ENCODE peak calls at places on chromosomes 11 and 22, in five cellular contexts. V, G, U, R and J are unnamed samples.

GRCh38 chr11:117733311-117733710 is 63.7 kb downstream of the DSCAML1 start:
- DNase-seq in V (no peak), G (peak; percentile 4), U (no peak), R (no peak), J (no peak)

GRCh38 chr11:69240332-69241074 is 53.5 kb upstream of the MYEOV start:
- DNase-seq in V (no peak), G (peak; percentile 21), U (no peak), R (no peak), J (no peak)

GRCh38 chr22:40046126-40046525 is 51.4 kb downstream of the FAM83F start:
- DNase-seq in V (no peak), G (no peak), U (no peak), R (no peak), J (no peak)

GRCh38 chr11:17391493-17392355 is 3.3 kb upstream of the KCNJ11 start:
- DNase-seq in V (no peak), G (peak; percentile 35), U (no peak), R (no peak), J (no peak)

GRCh38 chr11:125378596-125378995 is 117.5 kb downstream of the FEZ1 start:
- DNase-seq in V (no peak), G (no peak), U (no peak), R (no peak), J (no peak)

GRCh38 chr11:62880803-62881578 is at the start of gene SLC3A2:
- DNase-seq in V (peak; percentile 90), G (peak; percentile 91), U (peak; percentile 92), R (peak; percentile 83), J (peak; percentile 88)

GRCh38 chr11:66868726-66869291 is 11.9 kb downstream of the LRFN4 start:
- DNase-seq in V (no peak), G (peak; percentile 86), U (no peak), R (no peak), J (no peak)

GRCh38 chr11:72234514-72234830 is 9.5 kb downstream of the PHOX2A start:
- DNase-seq in V (no peak), G (no peak), U (no peak), R (no peak), J (no peak)

GRCh38 chr11:120618399-120618798 is 106.9 kb downstream of the GRIK4 start:
- DNase-seq in V (no peak), G (no peak), U (no peak), R (no peak), J (no peak)

GRCh38 chr11:107830915-107831540 is 27.6 kb downstream of the SLC35F2 start:
- DNase-seq in V (no peak), G (no peak), U (no peak), R (no peak), J (no peak)

GRCh38 chr22:43378011-43378704 is 33.7 kb upstream of the MPPED1 start:
- DNase-seq in V (peak; percentile 49), G (peak; percentile 94), U (no peak), R (no peak), J (no peak)

GRCh38 chr22:25651332-25651731 is 86.9 kb downstream of the GRK3 start:
- DNase-seq in V (no peak), G (peak; percentile 9), U (no peak), R (no peak), J (no peak)

GRCh38 chr22:44249376-44250147 is 63.2 kb downstream of the SHISAL1 start:
- DNase-seq in V (no peak), G (no peak), U (no peak), R (no peak), J (no peak)

GRCh38 chr11:27470166-27470565 is 2.4 kb downstream of the LGR4 start:
- DNase-seq in V (no peak), G (no peak), U (no peak), R (no peak), J (no peak)

GRCh38 chr11:99781074-99781473 is 760.3 kb downstream of the CNTN5 start:
- DNase-seq in V (no peak), G (no peak), U (no peak), R (no peak), J (no peak)

GRCh38 chr11:86244063-86244521 is 461 bp upstream of the EED start:
- DNase-seq in V (peak; percentile 90), G (peak; percentile 95), U (peak; percentile 89), R (no peak), J (peak; percentile 87)

GRCh38 chr11:116420770-116421528 is 351.8 kb downstream of the BUD13 start:
- DNase-seq in V (no peak), G (no peak), U (no peak), R (no peak), J (no peak)

GRCh38 chr11:122843281-122844150 is 5.2 kb downstream of the CRTAM start:
- DNase-seq in V (no peak), G (peak; percentile 49), U (no peak), R (no peak), J (no peak)

GRCh38 chr22:23237201-23237798 is 57.0 kb downstream of the BCR start:
- DNase-seq in V (no peak), G (peak; percentile 49), U (peak; percentile 93), R (no peak), J (peak; percentile 88)

GRCh38 chr22:30444632-30445437 is 19.3 kb downstream of the MTFP1 start:
- DNase-seq in V (peak; percentile 39), G (peak; percentile 75), U (no peak), R (peak; percentile 26), J (no peak)

GRCh38 chr11:71298761-71299181 is 46.4 kb upstream of the SHANK2 start:
- DNase-seq in V (no peak), G (no peak), U (no peak), R (no peak), J (no peak)

GRCh38 chr11:111460340-111460739 is 51.8 kb downstream of the BTG4 start:
- DNase-seq in V (no peak), G (no peak), U (no peak), R (no peak), J (no peak)

GRCh38 chr11:116686891-116687290 is 85.9 kb downstream of the BUD13 start:
- DNase-seq in V (no peak), G (no peak), U (no peak), R (no peak), J (no peak)

GRCh38 chr11:2382927-2383822 is 6.1 kb downstream of the CD81 start:
- DNase-seq in V (peak; percentile 55), G (no peak), U (peak; percentile 92), R (no peak), J (peak; percentile 80)

GRCh38 chr11:26229270-26229669 is 102.7 kb upstream of the ANO3 start:
- DNase-seq in V (no peak), G (no peak), U (no peak), R (no peak), J (no peak)

GRCh38 chr11:17613983-17614382 is 66.9 kb downstream of the OTOG start:
- DNase-seq in V (no peak), G (no peak), U (no peak), R (no peak), J (no peak)

GRCh38 chr11:129698212-129698611 is 117.4 kb upstream of the TMEM45B start:
- DNase-seq in V (no peak), G (no peak), U (no peak), R (no peak), J (no peak)

GRCh38 chr11:27625347-27625912 is 74.8 kb downstream of the BDNF start:
- DNase-seq in V (no peak), G (no peak), U (no peak), R (no peak), J (no peak)

GRCh38 chr11:32374261-32374711 is 61.1 kb downstream of the WT1 start:
- DNase-seq in V (no peak), G (peak; percentile 80), U (no peak), R (no peak), J (no peak)

GRCh38 chr11:134762248-134763029 is 350.4 kb upstream of the B3GAT1 start:
- DNase-seq in V (no peak), G (no peak), U (no peak), R (no peak), J (no peak)

GRCh38 chr22:43101306-43101705 is 9.2 kb upstream of the BIK start:
- DNase-seq in V (peak; percentile 92), G (no peak), U (no peak), R (no peak), J (peak; percentile 30)

GRCh38 chr11:108797578-108798100 is 132.8 kb downstream of the DDX10 start:
- DNase-seq in V (no peak), G (no peak), U (no peak), R (no peak), J (no peak)

GRCh38 chr11:16607675-16608644 is 130.5 kb upstream of the C11orf58 start:
- DNase-seq in V (peak; percentile 87), G (no peak), U (peak; percentile 92), R (no peak), J (peak; percentile 88)

GRCh38 chr11:14443642-14444041 is 56.0 kb downstream of the COPB1 start:
- DNase-seq in V (peak; percentile 84), G (no peak), U (no peak), R (no peak), J (no peak)

GRCh38 chr22:22955276-22955798 is 67.7 kb downstream of the IGLL5 start:
- DNase-seq in V (no peak), G (no peak), U (no peak), R (no peak), J (no peak)